ENCODE peak calls at places on chromosomes 13 and 19, in four cellular contexts. L is smooth muscle cell of the brain vasculature; Z is neural progenitor cell; E is activated CD4-positive, alpha-beta T cell treated with anti-CD3 and anti-CD28 coated beads, Interleukin-2, amount 50 U/mL, for 24 hours. S is an unnamed sample.

GRCh38 chr19:7447648-7448047 is 41.2 kb downstream of the PEX11G start:
- DNase-seq in L (no peak), Z (no peak), E (no peak), S (no peak)

GRCh38 chr19:347946-348861 is 3.6 kb upstream of the MIER2 start:
- DNase-seq in L (no peak), Z (peak; percentile 31), E (no peak), S (peak; percentile 73)

GRCh38 chr13:39317284-39317683 is 279.0 kb downstream of the NHLRC3 start:
- DNase-seq in L (peak; percentile 29), Z (no peak), E (no peak), S (no peak)

GRCh38 chr19:1789282-1790020 is 22.6 kb downstream of the ATP8B3 start:
- DNase-seq in L (no peak), Z (no peak), E (no peak), S (peak; percentile 76)

GRCh38 chr13:59542303-59542702 is 621.4 kb downstream of the DIAPH3 start:
- DNase-seq in L (no peak), Z (peak; percentile 39), E (no peak), S (no peak)

GRCh38 chr13:105278797-105279425 is 1256.6 kb downstream of the EFNB2 start:
- DNase-seq in L (no peak), Z (peak; percentile 73), E (no peak), S (peak; percentile 77)

GRCh38 chr13:18961383-18962117 is 220.1 kb downstream of the TUBA3C start:
- DNase-seq in L (no peak), Z (no peak), E (no peak), S (no peak)

GRCh38 chr13:46796515-46797467 is at the start of gene ESD:
- DNase-seq in L (peak; percentile 79), Z (peak; percentile 93), E (peak; percentile 88), S (peak; percentile 96)

GRCh38 chr19:44947041-44947581 is 1.3 kb downstream of the APOC2 start:
- DNase-seq in L (no peak), Z (no peak), E (no peak), S (no peak)

GRCh38 chr13:39035204-39035603 is 2.7 kb downstream of the PROSER1 start:
- DNase-seq in L (no peak), Z (no peak), E (no peak), S (peak; percentile 55)

GRCh38 chr13:89554801-89555200 is 1792.7 kb upstream of the MIR17HG start:
- DNase-seq in L (no peak), Z (no peak), E (no peak), S (no peak)

GRCh38 chr13:51953347-51953746 is 57.9 kb downstream of the ATP7B start:
- DNase-seq in L (no peak), Z (no peak), E (no peak), S (no peak)

GRCh38 chr13:80070024-80070703 is 270.8 kb downstream of the SPRY2 start:
- DNase-seq in L (no peak), Z (peak; percentile 4), E (no peak), S (peak; percentile 58)

GRCh38 chr19:16199275-16199932 is 1.7 kb downstream of the AP1M1 start:
- DNase-seq in L (no peak), Z (no peak), E (no peak), S (no peak)

GRCh38 chr13:42524487-42525034 is 49.4 kb upstream of the TNFSF11 start:
- DNase-seq in L (no peak), Z (no peak), E (no peak), S (no peak)

GRCh38 chr13:60260440-60260839 is 96.7 kb upstream of the DIAPH3 start:
- DNase-seq in L (no peak), Z (peak; percentile 26), E (no peak), S (peak; percentile 73)

GRCh38 chr13:97660488-97661086 is 226.6 kb downstream of the RAP2A start:
- DNase-seq in L (no peak), Z (no peak), E (no peak), S (no peak)

GRCh38 chr13:30735025-30735967 is at the start of gene ALOX5AP:
- DNase-seq in L (no peak), Z (no peak), E (no peak), S (no peak)

GRCh38 chr19:48724796-48725753 is 5.5 kb upstream of the MAMSTR start:
- DNase-seq in L (peak; percentile 74), Z (peak; percentile 79), E (no peak), S (peak; percentile 69)

GRCh38 chr13:114143806-114144605 is 11.6 kb upstream of the RASA3 start:
- DNase-seq in L (no peak), Z (peak; percentile 76), E (no peak), S (peak; percentile 85)

GRCh38 chr19:1446713-1447564 is 3.0 kb upstream of the APC2 start:
- DNase-seq in L (no peak), Z (peak; percentile 79), E (no peak), S (peak; percentile 84)

GRCh38 chr13:27353166-27353583 is 71.2 kb upstream of the GTF3A start:
- DNase-seq in L (no peak), Z (no peak), E (no peak), S (no peak)

GRCh38 chr13:41501281-41501680 is 43.9 kb downstream of the RGCC start:
- DNase-seq in L (no peak), Z (no peak), E (no peak), S (no peak)

GRCh38 chr13:97445504-97446187 is 11.7 kb downstream of the RAP2A start:
- DNase-seq in L (no peak), Z (no peak), E (no peak), S (no peak)

S was measured in endodermal cell.